ENCODE peak calls at places on chromosomes 11 and 22, in seven cellular contexts. X is fibroblast of the aortic adventitia, Z is thoracic aorta, Q is suprapubic skin, S is body of pancreas, B is SK-N-SH, E is fibroblast of mammary gland. A is an unnamed sample.

GRCh38 chr11:70511345-70511744 is 113.0 kb downstream of the CTTN start:
- DNase-seq in X (no peak), E (no peak), Q (no peak), Z (no peak), S (no peak), B (no peak), A (no peak)

GRCh38 chr11:772429-773390 is 4.6 kb downstream of the GATD1 start:
- DNase-seq in B (no peak), S (no peak), X (no peak), Q (no peak), Z (no peak), E (no peak), A (no peak)

GRCh38 chr11:68979931-68980775 is 633 bp downstream of the MRGPRD start:
- DNase-seq in Z (no peak), Q (peak), B (no peak), E (no peak), X (no peak), S (no peak), A (no peak)

GRCh38 chr11:34075178-34075820 is 23.8 kb downstream of the CAPRIN1 start:
- DNase-seq in Z (no peak), S (no peak), X (peak), E (peak), Q (no peak), B (no peak), A (peak)

GRCh38 chr11:36453678-36454077 is 56.4 kb downstream of the TRAF6 start:
- DNase-seq in X (no peak), B (no peak), Q (no peak), E (peak), Z (no peak), S (no peak), A (no peak)

GRCh38 chr22:50252081-50253045 is 1.3 kb upstream of the HDAC10 start:
- DNase-seq in B (peak), Q (peak), Z (no peak), S (peak), X (peak), E (peak), A (peak)

GRCh38 chr11:12723410-12724297 is 49.4 kb downstream of the TEAD1 start:
- DNase-seq in S (peak), X (peak), Z (no peak), B (no peak), Q (no peak), E (peak), A (no peak)

GRCh38 chr22:36359172-36359973 is 28.4 kb downstream of the MYH9 start:
- DNase-seq in X (no peak), B (no peak), Z (no peak), S (no peak), E (no peak), Q (no peak), A (no peak)

GRCh38 chr11:119529063-119529845 is 106.3 kb upstream of the THY1 start:
- DNase-seq in Z (no peak), E (no peak), S (no peak), B (no peak), Q (peak), X (no peak), A (no peak)

GRCh38 chr11:12404461-12404860 is 27.1 kb downstream of the PARVA start:
- DNase-seq in B (no peak), X (no peak), Q (no peak), S (peak), E (no peak), Z (no peak), A (no peak)

GRCh38 chr11:111581341-111581740 is 20.9 kb upstream of the SIK2 start:
- DNase-seq in E (no peak), Q (no peak), Z (no peak), S (no peak), X (no peak), B (no peak), A (no peak)

GRCh38 chr11:43868852-43869567 is 11.6 kb upstream of the ALKBH3 start:
- DNase-seq in Q (no peak), B (no peak), E (peak), X (peak), S (no peak), Z (no peak), A (peak)

GRCh38 chr11:94171693-94172440 is 43.2 kb downstream of the PANX1 start:
- DNase-seq in Q (no peak), E (peak), B (peak), Z (no peak), S (no peak), X (peak), A (peak)

GRCh38 chr11:46026616-46027293 is 94.5 kb downstream of the PHF21A start:
- DNase-seq in S (no peak), X (peak), B (no peak), E (peak), Q (no peak), Z (no peak), A (peak)

GRCh38 chr11:10233581-10233980 is 60.4 kb downstream of the SBF2 start:
- DNase-seq in Z (no peak), B (peak), Q (no peak), E (peak), S (no peak), X (peak), A (peak)

GRCh38 chr22:35039625-35040024 is 26.3 kb upstream of the ISX start:
- DNase-seq in Q (no peak), S (no peak), E (no peak), B (peak), Z (no peak), X (no peak), A (peak)

GRCh38 chr22:35033635-35034296 is 32.2 kb upstream of the ISX start:
- DNase-seq in X (no peak), Q (peak), B (no peak), E (no peak), S (no peak), Z (no peak), A (no peak)

GRCh38 chr22:35032571-35032970 is 33.4 kb upstream of the ISX start:
- DNase-seq in E (no peak), Q (no peak), X (no peak), S (no peak), B (no peak), Z (no peak), A (no peak)

GRCh38 chr22:35034963-35035362 is 31.0 kb upstream of the ISX start:
- DNase-seq in Q (no peak), E (no peak), S (no peak), B (no peak), X (no peak), Z (no peak), A (no peak)

DNA sequence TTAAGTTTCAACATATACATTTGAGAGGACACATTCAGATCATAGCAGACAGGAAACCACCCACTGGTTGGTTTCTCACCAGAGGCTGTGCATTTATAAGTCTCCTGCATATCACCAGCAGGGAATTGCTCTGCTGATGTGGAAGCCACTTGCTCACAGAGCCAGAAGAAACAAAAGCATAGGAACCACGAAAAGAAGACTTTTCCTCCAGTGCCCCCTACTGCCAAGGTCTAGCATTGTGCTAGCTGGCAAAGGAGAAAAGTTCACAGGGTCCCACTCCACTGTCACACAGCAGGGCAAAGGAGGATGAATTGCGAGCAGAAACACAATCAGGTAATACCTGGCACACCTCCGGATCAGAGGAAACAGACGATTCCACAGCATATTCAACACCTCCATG is 28.9 kb upstream of the ISX start:
- DNase-seq in X (no peak), B (no peak), Z (no peak), S (no peak), Q (no peak), E (no peak), A (peak)
- TF ChIP-seq CTCF in X (no peak), B (peak), Z (no peak), S (no peak), Q (no peak), E (no peak), A (peak)

GRCh38 chr11:63180536-63180935 is 36.5 kb upstream of the SLC22A24 start:
- DNase-seq in Q (no peak), S (no peak), X (no peak), Z (no peak), E (no peak), B (no peak), A (no peak)
- H3K4me3 ChIP-seq in Q (no peak), S (no peak), X (no peak), Z (no peak), E (no peak), B (no peak), A (no peak)

DNA sequence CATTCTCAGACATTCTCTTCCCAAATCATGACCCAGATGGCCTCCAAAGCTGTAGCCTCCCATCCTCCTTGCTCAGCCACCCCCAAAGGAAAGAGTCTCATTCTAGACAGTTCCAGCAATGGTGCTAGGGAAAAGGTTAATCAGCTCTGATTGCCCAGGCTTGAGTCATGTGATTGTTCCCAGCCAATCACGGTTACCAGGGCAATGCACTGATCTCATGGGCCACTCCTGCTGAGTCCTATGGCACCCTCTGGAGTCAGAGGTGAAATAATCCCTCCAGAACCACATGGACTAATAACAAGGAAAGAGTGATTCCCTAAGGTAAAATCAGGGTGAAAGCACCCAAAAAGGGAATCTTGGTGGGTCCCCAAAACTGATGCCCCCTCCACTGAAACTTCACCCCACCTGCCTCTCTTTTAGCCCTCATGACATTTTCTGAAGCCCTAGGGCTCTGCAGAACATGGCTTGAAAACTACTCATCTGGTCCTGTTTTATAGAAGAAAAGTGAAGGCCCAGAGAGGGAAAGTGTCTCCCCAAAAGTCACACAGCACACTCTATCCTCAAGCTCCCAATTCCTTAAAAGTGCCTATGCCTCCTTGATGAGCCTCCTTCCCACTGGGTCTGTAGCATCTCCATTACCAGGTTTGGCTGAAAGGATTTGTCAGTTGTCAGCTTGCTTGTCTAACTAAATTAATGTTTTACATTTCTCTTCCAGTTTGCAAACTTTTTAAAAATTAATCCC is 203.7 kb downstream of the MN1 start:
- DNase-seq in X (peak), B (no peak), S (peak), Z (no peak), E (peak), Q (no peak), A (no peak)
- TF ChIP-seq CTCF in X (no peak), B (peak), S (no peak), Z (no peak), E (peak), Q (no peak), A (no peak)

DNA sequence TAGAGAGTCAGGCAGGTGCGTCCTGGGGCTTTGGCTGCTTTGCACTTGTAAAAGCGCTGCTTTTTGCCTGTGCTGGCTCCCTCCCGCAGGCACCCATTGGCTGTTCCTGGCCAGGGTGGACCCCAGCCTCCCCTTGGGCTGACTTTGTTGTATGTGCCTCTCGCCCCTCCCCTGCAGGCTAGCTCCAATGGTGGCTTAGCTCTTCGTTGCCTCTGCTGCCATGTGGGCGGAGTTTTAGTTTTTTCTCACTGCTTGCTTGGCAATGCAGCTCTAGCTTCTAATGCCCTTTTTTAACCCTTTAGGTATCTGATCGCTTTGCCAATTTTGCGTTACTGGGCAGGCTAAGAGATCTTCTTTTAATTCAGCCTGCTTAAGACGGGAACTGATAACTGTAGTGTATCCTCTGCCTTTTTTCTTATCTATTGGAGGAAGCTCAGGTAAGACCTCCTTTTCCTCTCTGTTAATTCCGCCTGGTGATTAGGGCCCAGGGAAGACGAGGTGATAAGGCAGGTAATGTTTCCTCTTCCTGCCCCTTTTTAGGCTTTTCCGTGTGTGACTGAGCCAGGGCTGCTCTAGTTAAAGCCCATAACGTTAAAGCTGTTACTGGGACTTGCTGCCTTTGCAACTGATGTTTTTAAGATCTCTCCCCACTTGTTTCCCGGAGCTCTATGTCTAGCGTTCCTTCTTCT is 11.8 kb upstream of the GLYATL1 start:
- DNase-seq in S (peak), E (no peak), Q (no peak), B (peak), Z (no peak), X (peak), A (no peak)
- H3K4me3 ChIP-seq in S (no peak), E (no peak), Q (peak), B (no peak), Z (peak), X (peak), A (no peak)

GRCh38 chr11:73376803-73377629 is 817 bp downstream of the RELT start:
- DNase-seq in S (peak), E (peak), B (peak), X (peak), Q (no peak), Z (peak), A (peak)
- TF ChIP-seq CTCF in S (no peak), E (no peak), B (no peak), X (no peak), Q (no peak), Z (no peak), A (no peak)

DNA sequence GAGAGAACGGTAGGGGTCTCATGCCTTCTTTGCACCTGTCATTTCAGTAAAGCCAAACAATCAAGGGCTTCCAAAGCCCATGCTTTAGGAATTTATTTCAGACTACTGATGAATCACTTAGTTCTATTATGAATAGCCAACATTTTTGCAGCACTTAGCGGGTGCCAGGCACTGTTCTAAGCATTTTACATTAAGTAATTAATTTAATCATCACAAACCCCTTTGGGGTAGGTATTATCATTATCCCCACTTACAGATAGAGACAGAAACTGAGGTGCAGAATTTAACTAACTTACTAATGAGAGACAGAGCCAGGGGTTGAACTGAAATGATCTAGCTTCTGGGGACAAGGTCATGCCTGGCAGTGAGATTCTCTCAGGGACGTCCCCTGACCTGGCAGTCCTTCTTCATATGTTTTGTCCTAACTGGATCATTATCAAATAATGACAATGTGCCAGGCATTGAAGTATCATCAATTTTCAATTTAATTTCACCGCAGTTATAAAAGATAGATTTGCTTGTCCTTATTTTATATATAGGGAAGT is 31.7 kb upstream of the NAV2 start:
- DNase-seq in B (no peak), S (no peak), Q (no peak), E (no peak), X (peak), Z (no peak), A (peak)
- H3K4me3 ChIP-seq in B (no peak), S (no peak), Q (no peak), E (no peak), X (no peak), Z (peak), A (no peak)

GRCh38 chr22:47125603-47126002 is 363.2 kb downstream of the TBC1D22A start:
- DNase-seq in S (peak), B (no peak), X (no peak), E (peak), Z (no peak), Q (no peak), A (no peak)
- TF ChIP-seq CTCF in S (no peak), B (no peak), X (peak), E (peak), Z (no peak), Q (no peak), A (peak)